ENCODE peak calls at places on chromosomes 12 and 14, in eight cellular contexts. Q is cardiac fibroblast; U is T-helper 2 cell; Y is AG04450; T is lower lobe of right lung; A is GM06990; V is CD8-positive, alpha-beta memory T cell; D is CD4-positive, alpha-beta T cell. R is an unnamed sample.
A peak's percentile ranks its signal among the peaks of the same experiment; 100 is the strongest.

GRCh38 chr12:15757553-15758255 is 31.5 kb downstream of the EPS8 start:
- DNase-seq in T (no peak), Q (peak; percentile 81), V (no peak), U (no peak), D (no peak), A (no peak), Y (no peak), R (no peak)

GRCh38 chr12:31324116-31324844 is 1.7 kb downstream of the SINHCAF start:
- DNase-seq in U (peak; percentile 75), Q (peak; percentile 80), V (peak; percentile 68), D (peak; percentile 58), Y (peak; percentile 38), T (peak; percentile 85), A (peak; percentile 84), R (peak; percentile 62)

GRCh38 chr12:3496964-3497363 is 6.0 kb downstream of the PRMT8 start:
- DNase-seq in T (no peak), Q (no peak), A (no peak), Y (no peak), D (no peak), U (no peak), V (no peak), R (no peak)

GRCh38 chr14:80977103-80977728 is 21.8 kb downstream of the TSHR start:
- DNase-seq in T (no peak), A (no peak), U (no peak), Q (no peak), Y (no peak), V (no peak), D (no peak), R (no peak)

GRCh38 chr12:124475295-124476010 is 92.0 kb downstream of the NCOR2 start:
- DNase-seq in U (no peak), A (no peak), T (no peak), D (no peak), Y (no peak), V (no peak), Q (no peak), R (no peak)

GRCh38 chr14:74575507-74575906 is 36.5 kb downstream of the LTBP2 start:
- DNase-seq in T (peak; percentile 20), V (no peak), Q (no peak), U (no peak), D (no peak), A (no peak), Y (no peak), R (no peak)

GRCh38 chr12:27095346-27095745 is 13.0 kb upstream of the C12orf71 start:
- DNase-seq in D (no peak), Q (no peak), A (no peak), U (no peak), V (no peak), Y (no peak), T (no peak), R (no peak)

GRCh38 chr14:68563256-68564131 is 229.4 kb downstream of the ZFP36L1 start:
- DNase-seq in U (no peak), D (no peak), Q (peak; percentile 89), V (no peak), A (no peak), Y (no peak), T (no peak), R (no peak)

GRCh38 chr12:121165316-121165715 is 32.6 kb downstream of the P2RX7 start:
- DNase-seq in Y (no peak), U (no peak), V (no peak), T (no peak), A (no peak), Q (peak; percentile 45), D (no peak), R (no peak)

GRCh38 chr12:93526786-93527428 is 45.6 kb upstream of the SOCS2 start:
- DNase-seq in Y (peak; percentile 85), V (no peak), D (no peak), T (no peak), Q (peak; percentile 93), A (no peak), U (no peak), R (no peak)

GRCh38 chr14:69685217-69685616 is 73.8 kb downstream of the SUSD6 start:
- DNase-seq in T (no peak), Q (no peak), U (no peak), V (no peak), A (no peak), D (peak; percentile 15), Y (no peak), R (peak; percentile 54)

R was measured in activated T-helper 9 cell treated with anti-CD3 and anti-CD28 coated beads, Interleukin-2, amount 50 U/mL, for 16 hours.